ENCODE peak calls at places on chromosome 10, in seven cellular contexts. O is CD8-positive, alpha-beta T cell; N is uterus; X is K562; A is endodermal cell; D is WTC11; V is heart right ventricle. Z is an unnamed sample.

GRCh38 chr10:130065251-130065650 is 45.4 kb downstream of the C10orf143 start:
- DNase-seq in X (no peak), V (no peak), A (no peak), O (no peak), N (no peak), D (no peak), Z (no peak)

GRCh38 chr10:76558996-76559888 is 1078.4 kb downstream of the KCNMA1 start:
- DNase-seq in V (no peak), O (no peak), D (no peak), X (no peak), A (no peak), N (no peak), Z (peak; percentile 38)

GRCh38 chr10:73865459-73866442 is 8.6 kb downstream of the CAMK2G start:
- DNase-seq in N (no peak), X (no peak), D (no peak), A (no peak), V (peak; percentile 47), O (no peak), Z (no peak)

GRCh38 chr10:24894309-24894708 is 58.1 kb downstream of the PRTFDC1 start:
- DNase-seq in N (no peak), D (no peak), A (peak; percentile 32), O (no peak), X (no peak), V (no peak), Z (peak; percentile 21)

GRCh38 chr10:104040382-104040781 is 45.3 kb downstream of the COL17A1 start:
- DNase-seq in O (no peak), D (no peak), X (no peak), V (no peak), A (no peak), N (no peak), Z (no peak)

GRCh38 chr10:27041196-27041595 is 59.1 kb downstream of the ANKRD26 start:
- DNase-seq in N (no peak), A (no peak), V (no peak), O (no peak), X (no peak), D (no peak), Z (no peak)

GRCh38 chr10:117546630-117547300 is 4.2 kb downstream of the EMX2 start:
- DNase-seq in A (peak; percentile 63), N (peak; percentile 39), V (no peak), O (no peak), D (no peak), X (no peak), Z (no peak)

GRCh38 chr10:88131561-88132139 is 268.2 kb downstream of the PTEN start:
- DNase-seq in V (peak; percentile 37), A (no peak), N (peak; percentile 38), X (no peak), D (peak; percentile 19), O (no peak), Z (peak; percentile 98)

GRCh38 chr10:104333037-104333727 is 5.1 kb downstream of the ITPRIP start:
- DNase-seq in D (no peak), N (no peak), O (peak; percentile 72), A (peak; percentile 69), V (no peak), X (peak; percentile 51), Z (no peak)

GRCh38 chr10:119643306-119644214 is 7.6 kb upstream of the BAG3 start:
- DNase-seq in N (no peak), D (no peak), X (no peak), V (no peak), A (no peak), O (no peak), Z (no peak)

GRCh38 chr10:122164815-122165491 is 106.1 kb upstream of the BTBD16 start:
- DNase-seq in O (no peak), N (no peak), D (no peak), X (no peak), A (peak; percentile 62), V (no peak), Z (no peak)

GRCh38 chr10:103872137-103872933 is 17.0 kb upstream of the SH3PXD2A start:
- DNase-seq in O (no peak), X (no peak), V (no peak), D (no peak), N (no peak), A (no peak), Z (peak; percentile 96)

GRCh38 chr10:7161484-7162283 is 249.2 kb downstream of the SFMBT2 start:
- DNase-seq in N (no peak), D (no peak), X (no peak), V (peak; percentile 25), A (no peak), O (no peak), Z (no peak)

GRCh38 chr10:67476201-67476600 is 219.8 kb downstream of the CTNNA3 start:
- DNase-seq in D (peak; percentile 56), O (no peak), V (no peak), X (no peak), N (no peak), A (peak; percentile 67), Z (no peak)

GRCh38 chr10:27742926-27743735 is 2.5 kb downstream of the MKX start:
- DNase-seq in N (peak; percentile 26), X (no peak), V (no peak), O (no peak), A (peak; percentile 86), D (peak; percentile 53), Z (no peak)

GRCh38 chr10:70576803-70577517 is 25.6 kb downstream of the PRF1 start:
- DNase-seq in O (no peak), X (no peak), A (no peak), N (no peak), D (no peak), V (no peak), Z (peak; percentile 24)

GRCh38 chr10:88082806-88083596 is 219.6 kb downstream of the PTEN start:
- DNase-seq in V (no peak), D (no peak), X (no peak), O (no peak), N (no peak), A (no peak), Z (peak; percentile 72)

GRCh38 chr10:127151981-127152699 is 44.3 kb downstream of the INSYN2A start:
- DNase-seq in N (no peak), A (no peak), O (no peak), V (peak; percentile 29), D (no peak), X (no peak), Z (peak; percentile 96)

GRCh38 chr10:55989188-55989587 is 371.9 kb downstream of the ZWINT start:
- DNase-seq in N (no peak), D (no peak), V (no peak), A (no peak), O (no peak), X (no peak), Z (no peak)

GRCh38 chr10:60123668-60124067 is 217.3 kb upstream of the CCDC6 start:
- DNase-seq in X (no peak), O (no peak), V (no peak), A (no peak), D (no peak), N (no peak), Z (peak; percentile 8)

GRCh38 chr10:22228943-22229755 is 11.3 kb upstream of the EBLN1 start:
- DNase-seq in A (peak; percentile 96), D (peak; percentile 85), X (peak; percentile 89), V (peak; percentile 83), O (peak; percentile 77), N (peak; percentile 90), Z (peak; percentile 91)

GRCh38 chr10:44952779-44953231 is 6.8 kb upstream of the RASSF4 start:
- DNase-seq in N (no peak), O (no peak), V (no peak), D (no peak), A (peak; percentile 64), X (no peak), Z (no peak)

GRCh38 chr10:132571565-132572544 is 34.3 kb downstream of the INPP5A start:
- DNase-seq in D (peak; percentile 56), O (no peak), X (peak; percentile 64), N (peak; percentile 78), V (no peak), A (peak; percentile 96), Z (peak; percentile 95)

GRCh38 chr10:119786117-119786769 is 60.4 kb downstream of the INPP5F start:
- DNase-seq in N (no peak), A (peak; percentile 88), X (no peak), D (peak; percentile 54), V (no peak), O (no peak), Z (no peak)

GRCh38 chr10:76055963-76056362 is 624.5 kb downstream of the LRMDA start:
- DNase-seq in A (no peak), O (no peak), V (no peak), D (no peak), N (no peak), X (no peak), Z (no peak)

GRCh38 chr10:100986952-100987684 is at the start of the genes MRPL43 and TWNK:
- DNase-seq in D (peak; percentile 88), X (peak; percentile 79), A (peak; percentile 94), V (peak; percentile 85), N (peak; percentile 83), O (peak; percentile 68), Z (peak; percentile 81)

DNA sequence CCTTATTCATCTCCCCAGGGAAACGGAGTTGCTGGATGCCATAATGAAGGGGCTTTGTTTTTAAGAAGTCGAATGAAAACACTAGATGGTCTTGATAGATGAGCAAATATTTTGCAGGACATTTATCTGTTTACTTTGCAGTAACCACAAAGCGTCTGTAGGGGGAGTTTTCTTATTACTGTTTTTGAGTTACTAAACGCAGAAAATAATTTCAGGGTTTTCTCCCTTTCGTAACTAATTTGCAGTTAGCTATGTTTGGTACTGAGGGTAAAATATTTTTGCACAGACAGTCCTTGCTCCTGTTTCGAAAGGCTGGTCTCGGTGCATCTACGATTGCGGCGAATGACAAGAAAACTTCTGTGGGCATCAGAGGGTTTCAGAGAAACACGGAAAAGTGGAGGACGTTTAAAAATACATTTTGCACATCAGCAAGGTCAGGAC is 505.6 kb upstream of the MKI67 start:
- DNase-seq in X (peak; percentile 14), O (no peak), D (no peak), A (no peak), N (no peak), V (no peak), Z (peak; percentile 49)
- TF ChIP-seq CTCF in X (peak; percentile 22), O (no peak), D (peak; percentile 64), A (peak; percentile 77), N (peak; percentile 53), V (peak; percentile 56), Z (peak; percentile 31)

GRCh38 chr10:52820316-52820715 is 47.7 kb upstream of the MBL2 start:
- DNase-seq in D (no peak), X (no peak), A (no peak), V (no peak), O (no peak), N (no peak), Z (no peak)

GRCh38 chr10:52814506-52814905 is 41.9 kb upstream of the MBL2 start:
- DNase-seq in D (no peak), V (no peak), X (no peak), N (no peak), O (no peak), A (no peak), Z (no peak)

GRCh38 chr10:52818019-52818418 is 45.4 kb upstream of the MBL2 start:
- DNase-seq in D (no peak), O (no peak), A (peak; percentile 61), V (no peak), X (no peak), N (no peak), Z (peak; percentile 80)
- TF ChIP-seq CTCF in D (peak; percentile 36), O (no peak), A (peak; percentile 80), V (no peak), X (no peak), N (no peak), Z (peak; percentile 44)

GRCh38 chr10:3812141-3812540 is 27.1 kb upstream of the KLF6 start:
- DNase-seq in X (no peak), O (no peak), D (no peak), A (no peak), N (no peak), V (no peak), Z (no peak)
- TF ChIP-seq CTCF in X (no peak), O (no peak), D (no peak), A (no peak), N (no peak), V (no peak), Z (no peak)

GRCh38 chr10:23325132-23325531 is 19.5 kb downstream of the C10orf67 start:
- DNase-seq in O (no peak), D (no peak), V (no peak), X (no peak), N (no peak), A (no peak), Z (peak; percentile 15)
- TF ChIP-seq CTCF in O (no peak), D (no peak), V (no peak), X (no peak), N (no peak), A (no peak), Z (no peak)